ENCODE peak calls at places on chromosomes 6 and 20, in four cellular contexts. O is IMR-90, Q is HepG2, B is A549. E is an unnamed sample.

GRCh38 chr6:45613678-45614077 is 235.9 kb upstream of the SUPT3H start:
- DNase-seq in O (peak), Q (no peak), B (no peak), E (no peak)

GRCh38 chr6:70849348-70850069 is 107.4 kb downstream of the B3GAT2 start:
- DNase-seq in O (peak), Q (peak), B (no peak), E (no peak)

GRCh38 chr20:43548273-43548880 is 10.4 kb upstream of the SGK2 start:
- DNase-seq in O (no peak), Q (no peak), B (no peak), E (no peak)

GRCh38 chr6:54646551-54647300 is 199.8 kb upstream of the FAM83B start:
- DNase-seq in O (no peak), Q (no peak), B (no peak), E (no peak)

GRCh38 chr6:42417641-42418112 is 34.0 kb downstream of the TRERF1 start:
- DNase-seq in O (no peak), Q (no peak), B (no peak), E (no peak)

GRCh38 chr20:1371830-1372539 is 20.9 kb downstream of the FKBP1A start:
- DNase-seq in O (no peak), Q (no peak), B (no peak), E (no peak)

GRCh38 chr20:55251170-55251569 is 754.1 kb downstream of the CBLN4 start:
- DNase-seq in O (no peak), Q (no peak), B (peak), E (no peak)

GRCh38 chr6:146914563-146915483 is 289.4 kb upstream of the STXBP5 start:
- DNase-seq in O (peak), Q (no peak), B (peak), E (peak)

GRCh38 chr6:72788188-72788587 is 166.3 kb downstream of the KCNQ5 start:
- DNase-seq in O (peak), Q (no peak), B (peak), E (no peak)

GRCh38 chr20:37945034-37945660 is 42.2 kb downstream of the VSTM2L start:
- DNase-seq in O (no peak), Q (no peak), B (no peak), E (no peak)

GRCh38 chr6:155085582-155086253 is 90.6 kb downstream of the TIAM2 start:
- DNase-seq in O (peak), Q (peak), B (peak), E (no peak)

GRCh38 chr6:46990031-46990644 is 52.0 kb downstream of the ADGRF1 start:
- DNase-seq in O (no peak), Q (no peak), B (no peak), E (no peak)

DNA sequence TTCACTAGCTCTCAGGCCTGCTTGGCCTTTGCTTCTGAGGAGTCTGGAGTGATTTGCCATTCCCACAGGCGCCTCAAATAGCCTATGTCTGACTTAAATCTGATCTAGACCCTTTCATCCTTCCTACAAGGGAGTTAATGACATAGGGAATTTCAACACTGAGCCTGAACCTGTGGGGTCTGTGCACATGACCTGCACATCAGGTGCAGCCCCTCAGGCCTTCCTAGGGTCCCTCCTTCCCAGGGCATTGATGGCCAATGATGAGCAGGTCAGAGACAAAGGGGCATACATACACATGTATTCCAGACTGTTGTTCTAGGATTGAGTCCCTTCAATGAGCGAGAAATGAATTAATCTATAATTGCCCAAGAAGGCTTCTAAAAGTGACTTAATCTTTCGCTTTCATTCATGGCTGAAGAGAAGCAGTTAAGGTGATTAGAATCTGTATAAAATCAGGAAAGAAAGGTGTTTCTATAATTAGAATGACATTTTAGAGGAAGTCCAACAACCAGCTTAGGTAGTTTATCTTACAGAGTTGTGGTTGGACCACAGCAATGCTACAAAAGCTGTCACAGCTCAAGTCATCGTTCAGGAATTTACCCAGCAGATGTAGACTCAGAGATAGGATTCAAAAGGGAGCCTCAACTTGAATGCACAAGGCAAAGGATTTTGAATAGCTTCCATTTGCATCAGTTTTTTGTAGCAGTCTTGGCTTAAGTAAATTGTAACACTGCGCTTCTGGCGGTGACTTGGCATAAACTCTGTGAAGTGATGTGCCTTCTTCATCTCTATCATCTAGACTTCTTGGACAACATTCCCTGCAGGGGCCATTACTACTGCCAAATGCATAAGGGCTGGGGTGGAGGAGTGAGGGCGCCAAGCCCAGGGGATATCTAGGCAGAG is 27.0 kb upstream of the TBC1D7 start:
- DNase-seq in O (peak), Q (peak), B (no peak), E (peak)
- TF ChIP-seq MAZ in O (no peak), Q (no peak), B (no peak), E (no peak)

DNA sequence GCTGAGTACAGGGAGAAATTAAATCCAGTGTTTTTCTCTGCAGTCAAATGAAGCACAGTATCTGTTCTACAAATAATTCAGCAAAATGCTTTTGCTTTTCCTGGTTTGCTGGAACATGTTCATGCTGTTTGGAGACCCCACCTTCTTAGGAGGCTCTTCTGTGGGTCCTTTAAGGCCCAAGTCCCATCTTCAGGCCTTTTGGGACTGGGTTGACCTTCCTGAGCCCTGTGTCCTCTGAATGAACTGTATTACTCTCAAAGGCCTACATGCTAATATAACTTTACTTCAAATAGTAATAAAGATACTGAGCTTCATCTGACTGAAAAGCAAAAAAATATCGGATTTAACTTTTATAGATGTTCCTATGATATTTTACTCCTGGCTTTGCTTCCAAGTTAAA is 19.3 kb downstream of the SMLR1 start:
- DNase-seq in O (no peak), Q (no peak), B (no peak), E (no peak)
- TF ChIP-seq MAZ in O (no peak), Q (no peak), B (no peak), E (no peak)

DNA sequence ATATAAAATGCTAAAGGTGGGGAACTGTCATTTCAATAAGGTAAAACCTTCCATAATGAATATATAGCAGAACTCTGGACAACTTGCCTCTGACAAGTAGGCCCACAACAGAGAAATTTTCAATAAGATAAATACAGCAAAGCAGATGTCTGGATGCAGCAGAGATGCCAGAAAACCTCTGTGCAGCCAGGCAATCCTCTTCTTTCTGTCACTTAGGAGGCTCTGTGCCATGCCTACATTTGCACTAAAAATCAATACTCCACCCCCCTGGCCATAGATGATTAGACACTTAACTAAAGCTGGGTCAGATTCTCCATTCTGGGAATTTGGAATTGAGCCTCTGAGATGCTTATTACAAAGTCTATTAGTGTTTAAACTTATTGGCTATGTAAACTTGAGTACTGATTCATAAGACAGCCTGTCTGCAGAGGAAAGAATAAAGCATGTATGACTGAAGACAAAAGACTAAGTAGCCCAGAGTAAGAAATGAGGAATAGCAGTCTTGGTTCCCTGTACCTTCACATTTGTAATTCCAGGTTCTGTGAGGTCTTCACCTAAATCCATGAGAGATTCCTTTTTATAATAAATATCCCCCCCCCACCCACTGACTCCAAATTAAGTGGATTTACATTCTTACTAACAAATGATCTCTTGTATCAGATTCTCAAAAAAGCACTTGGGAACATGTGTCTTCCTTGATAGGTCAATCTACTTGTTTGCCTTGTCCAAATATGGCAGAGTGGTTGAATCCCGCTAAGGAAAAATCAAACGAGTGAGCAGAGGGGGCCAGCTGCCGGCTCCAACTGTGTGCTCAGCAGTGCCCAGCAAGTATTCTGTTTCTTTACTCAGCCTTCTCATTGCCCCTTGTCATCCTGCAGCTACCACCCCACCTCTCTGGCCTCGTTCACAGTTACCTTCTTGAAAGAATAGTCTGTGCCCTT is 20.4 kb downstream of the MAN1A1 start:
- DNase-seq in O (no peak), Q (no peak), B (no peak), E (no peak)
- TF ChIP-seq MAZ in O (no peak), Q (no peak), B (no peak), E (no peak)

DNA sequence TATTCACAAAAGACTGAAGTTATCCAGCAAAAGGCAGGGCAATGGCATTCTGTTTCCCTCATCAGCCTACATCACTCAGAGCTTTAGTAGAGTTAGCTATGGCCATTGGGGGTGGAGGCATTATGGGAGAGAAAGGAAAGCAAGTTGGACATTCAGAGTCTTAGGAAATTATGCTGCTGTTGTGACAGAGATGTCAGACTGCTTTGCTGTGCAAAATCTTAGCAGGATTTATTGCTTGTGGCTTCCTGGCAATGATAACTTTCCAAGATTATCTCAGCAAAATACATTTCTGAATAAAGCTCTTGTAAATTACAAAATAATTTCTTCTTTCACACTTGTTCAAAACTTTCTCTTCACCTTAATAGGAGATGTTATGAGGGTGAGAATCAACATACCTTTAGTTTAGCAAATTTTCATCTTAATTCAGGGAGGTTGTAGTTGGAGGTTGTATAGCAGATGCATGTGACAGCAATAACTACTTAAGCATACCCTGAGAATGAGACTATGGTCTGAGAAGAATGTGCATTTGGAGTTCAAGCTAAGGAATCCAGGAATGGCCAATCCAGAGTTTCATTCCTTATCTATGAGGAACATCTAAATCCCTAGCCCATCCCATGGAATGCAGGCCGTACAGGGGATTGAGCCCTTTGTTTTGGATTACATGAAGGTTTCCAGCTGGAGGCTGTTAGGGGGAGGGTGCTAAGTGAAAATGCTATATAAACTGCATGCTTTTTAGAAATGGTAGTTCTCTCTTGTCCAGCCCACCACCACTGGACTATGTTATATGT is 179.8 kb downstream of the HAO1 start:
- DNase-seq in O (no peak), Q (no peak), B (no peak), E (no peak)
- TF ChIP-seq MAZ in O (no peak), Q (no peak), B (no peak), E (no peak)

GRCh38 chr6:133705071-133705470 is 183.8 kb upstream of the TCF21 start:
- DNase-seq in O (peak), Q (no peak), B (no peak), E (no peak)
- TF ChIP-seq MAZ in O (no peak), Q (no peak), B (no peak), E (no peak)

GRCh38 chr6:106087548-106088325 is 1.6 kb downstream of the PRDM1 start:
- DNase-seq in O (peak), Q (no peak), B (no peak), E (no peak)

GRCh38 chr6:106092279-106092678 is 6.1 kb downstream of the PRDM1 start:
- DNase-seq in O (no peak), Q (no peak), B (no peak), E (no peak)

GRCh38 chr6:106085687-106085983 is 501 bp upstream of the PRDM1 start:
- DNase-seq in O (no peak), Q (no peak), B (no peak), E (no peak)

GRCh38 chr6:106085984-106086832 is at the start of gene PRDM1:
- DNase-seq in O (peak), Q (no peak), B (peak), E (peak)

DNA sequence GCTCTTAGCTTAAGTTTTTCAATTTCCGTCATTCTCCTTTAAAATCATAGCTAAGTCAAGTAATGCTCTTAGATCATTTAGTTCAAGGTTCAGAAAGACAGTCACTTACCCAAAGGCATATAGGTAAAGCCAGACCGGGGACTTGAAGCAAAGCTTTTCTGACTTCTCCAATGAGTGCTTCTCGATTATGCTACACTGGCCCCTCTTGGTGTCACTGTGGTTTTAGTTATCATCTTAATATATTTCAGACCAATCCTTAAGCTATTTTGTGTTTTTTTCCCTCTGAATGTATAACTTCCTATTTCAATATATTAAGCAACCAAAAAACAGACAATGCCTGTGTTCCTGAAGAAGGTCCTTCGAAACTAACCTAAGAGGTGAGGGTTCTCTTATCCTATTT is 3.8 kb downstream of the PRDM1 start:
- DNase-seq in O (peak), Q (no peak), B (no peak), E (peak)
- TF ChIP-seq MAZ in O (no peak), Q (no peak), B (no peak), E (no peak)

DNA sequence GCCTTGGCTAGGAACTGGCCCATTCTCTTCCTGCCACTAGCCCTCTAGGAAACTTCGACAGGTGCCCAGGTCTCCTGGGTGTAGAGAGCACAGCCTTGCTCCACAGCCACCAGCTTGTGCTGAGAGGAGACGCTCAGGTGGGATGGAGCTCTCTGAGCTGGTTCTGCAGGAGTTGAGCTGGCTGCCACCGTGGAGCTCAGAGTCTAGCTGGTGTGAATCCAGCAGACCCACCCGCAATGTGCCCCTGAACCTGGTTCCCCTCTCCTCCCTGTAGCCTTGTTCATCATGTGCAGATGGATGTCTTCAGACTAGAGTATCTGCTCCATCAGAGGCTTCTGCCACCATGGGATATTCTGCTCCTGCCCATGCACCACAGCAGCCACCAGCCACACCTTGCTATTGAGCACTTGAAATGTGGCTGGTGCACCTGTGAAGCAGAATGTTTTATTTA is 222.5 kb downstream of the SYNDIG1 start:
- DNase-seq in O (no peak), Q (no peak), B (no peak), E (no peak)
- TF ChIP-seq MAZ in O (no peak), Q (no peak), B (no peak), E (no peak)